ENCODE peak calls at places on chromosomes 5 and 9, in six cellular contexts. R, F, C, M, G and V are unnamed samples.

GRCh38 chr5:174325961-174326360 is 280.5 kb downstream of the NSG2 start:
- DNase-seq in R (no peak), F (no peak), C (no peak), M (no peak), G (no peak), V (no peak)

GRCh38 chr9:27338527-27338903 is 41.6 kb upstream of the EQTN start:
- DNase-seq in R (no peak), F (no peak), C (no peak), M (no peak), G (no peak), V (no peak)

GRCh38 chr9:133995012-133995896 is 3.1 kb upstream of the VAV2 start:
- DNase-seq in R (no peak), F (peak; percentile 44), C (no peak), M (no peak), G (no peak), V (no peak)

GRCh38 chr9:98873535-98874432 is 66.3 kb downstream of the GALNT12 start:
- DNase-seq in R (no peak), F (no peak), C (no peak), M (peak; percentile 76), G (peak; percentile 70), V (no peak)

GRCh38 chr9:90245661-90246060 is 397.0 kb downstream of the DIRAS2 start:
- DNase-seq in R (no peak), F (no peak), C (no peak), M (no peak), G (no peak), V (no peak)

GRCh38 chr5:122776143-122776542 is 1.3 kb downstream of the SNX2 start:
- DNase-seq in R (no peak), F (no peak), C (no peak), M (no peak), G (no peak), V (no peak)

GRCh38 chr9:77038281-77039036 is 19.0 kb downstream of the FOXB2 start:
- DNase-seq in R (no peak), F (no peak), C (no peak), M (no peak), G (no peak), V (no peak)

GRCh38 chr9:124258765-124259272 is 1.1 kb downstream of the NEK6 start:
- DNase-seq in R (no peak), F (no peak), C (no peak), M (no peak), G (no peak), V (no peak)

GRCh38 chr9:111603041-111603440 is 3.6 kb upstream of the PTGR1 start:
- DNase-seq in R (no peak), F (no peak), C (no peak), M (peak; percentile 26), G (no peak), V (no peak)

GRCh38 chr9:106878943-106879916 is 16.3 kb downstream of the ZNF462 start:
- DNase-seq in R (peak; percentile 46), F (peak; percentile 16), C (peak; percentile 65), M (peak; percentile 95), G (peak; percentile 98), V (peak; percentile 72)

GRCh38 chr9:95623614-95624013 is 106.8 kb upstream of the PTCH1 start:
- DNase-seq in R (no peak), F (no peak), C (no peak), M (no peak), G (peak; percentile 48), V (no peak)

GRCh38 chr5:157651623-157652376 is 438 bp downstream of the SOX30 start:
- DNase-seq in R (peak; percentile 71), F (peak; percentile 86), C (no peak), M (peak; percentile 83), G (peak; percentile 42), V (no peak)

GRCh38 chr5:172166030-172166429 is 22.0 kb downstream of the STK10 start:
- DNase-seq in R (no peak), F (no peak), C (no peak), M (no peak), G (no peak), V (no peak)

GRCh38 chr5:171157775-171158174 is 151.3 kb upstream of the TLX3 start:
- DNase-seq in R (no peak), F (no peak), C (no peak), M (no peak), G (no peak), V (no peak)

GRCh38 chr5:95617057-95617456 is 2.8 kb upstream of the GPR150 start:
- DNase-seq in R (no peak), F (peak; percentile 46), C (no peak), M (peak; percentile 27), G (no peak), V (no peak)

GRCh38 chr5:157324237-157324636 is 58.3 kb downstream of the CYFIP2 start:
- DNase-seq in R (no peak), F (no peak), C (no peak), M (no peak), G (no peak), V (no peak)

GRCh38 chr9:127318651-127319167 is 54.1 kb downstream of the GARNL3 start:
- DNase-seq in R (no peak), F (no peak), C (no peak), M (peak; percentile 22), G (peak; percentile 43), V (no peak)

GRCh38 chr9:134497283-134497860 is 144.2 kb upstream of the COL5A1 start:
- DNase-seq in R (no peak), F (no peak), C (no peak), M (no peak), G (no peak), V (no peak)

GRCh38 chr5:135236951-135237791 is 161.9 kb downstream of the MACROH2A1 start:
- DNase-seq in R (no peak), F (no peak), C (no peak), M (no peak), G (no peak), V (no peak)

GRCh38 chr9:21828853-21829405 is 26.5 kb downstream of the MTAP start:
- DNase-seq in R (no peak), F (no peak), C (no peak), M (no peak), G (no peak), V (no peak)

GRCh38 chr5:94359880-94360279 is 258.5 kb downstream of the KIAA0825 start:
- DNase-seq in R (no peak), F (no peak), C (no peak), M (no peak), G (no peak), V (no peak)
- H3K4me3 ChIP-seq in R (no peak overlapping the region), F (no peak overlapping the region), C (no peak overlapping the region), M (no peak overlapping the region), G (no peak overlapping the region), V (no peak overlapping the region)

GRCh38 chr5:141241496-141241895 is 3.7 kb upstream of the PCDHB15 start:
- DNase-seq in R (no peak), F (no peak), C (no peak), M (no peak), G (no peak), V (no peak)

GRCh38 chr5:141250576-141250975 is 5.4 kb downstream of the PCDHB15 start:
- DNase-seq in R (no peak), F (no peak), C (no peak), M (no peak), G (no peak), V (no peak)

DNA sequence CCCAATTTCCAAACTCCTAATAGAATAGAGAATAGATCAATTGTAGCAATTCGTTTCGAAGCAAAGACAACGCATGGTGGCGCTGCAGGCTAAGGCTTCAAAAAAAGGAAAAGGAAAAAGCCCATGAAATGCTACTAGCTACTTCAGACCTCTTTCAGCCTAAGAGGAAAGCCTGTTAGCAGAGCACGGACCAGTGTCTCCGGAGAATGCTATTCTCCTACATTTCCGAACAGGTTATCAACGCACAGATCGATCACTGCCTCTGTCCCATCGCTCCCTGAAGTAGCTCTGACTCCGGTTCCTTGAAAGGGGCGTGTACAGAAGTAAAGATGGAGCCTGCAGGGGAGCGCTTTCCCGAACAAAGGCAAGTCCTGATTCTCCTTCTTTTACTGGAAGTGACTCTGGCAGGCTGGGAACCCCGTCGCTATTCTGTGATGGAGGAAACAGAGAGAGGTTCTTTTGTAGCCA is at the start of gene PCDHB15:
- DNase-seq in R (no peak), F (no peak), C (no peak), M (peak; percentile 2), G (peak; percentile 3), V (no peak)
- TF ChIP-seq CTCF in R (no peak), F (no peak), C (no peak), M (no peak), G (no peak), V (peak; percentile 24)

DNA sequence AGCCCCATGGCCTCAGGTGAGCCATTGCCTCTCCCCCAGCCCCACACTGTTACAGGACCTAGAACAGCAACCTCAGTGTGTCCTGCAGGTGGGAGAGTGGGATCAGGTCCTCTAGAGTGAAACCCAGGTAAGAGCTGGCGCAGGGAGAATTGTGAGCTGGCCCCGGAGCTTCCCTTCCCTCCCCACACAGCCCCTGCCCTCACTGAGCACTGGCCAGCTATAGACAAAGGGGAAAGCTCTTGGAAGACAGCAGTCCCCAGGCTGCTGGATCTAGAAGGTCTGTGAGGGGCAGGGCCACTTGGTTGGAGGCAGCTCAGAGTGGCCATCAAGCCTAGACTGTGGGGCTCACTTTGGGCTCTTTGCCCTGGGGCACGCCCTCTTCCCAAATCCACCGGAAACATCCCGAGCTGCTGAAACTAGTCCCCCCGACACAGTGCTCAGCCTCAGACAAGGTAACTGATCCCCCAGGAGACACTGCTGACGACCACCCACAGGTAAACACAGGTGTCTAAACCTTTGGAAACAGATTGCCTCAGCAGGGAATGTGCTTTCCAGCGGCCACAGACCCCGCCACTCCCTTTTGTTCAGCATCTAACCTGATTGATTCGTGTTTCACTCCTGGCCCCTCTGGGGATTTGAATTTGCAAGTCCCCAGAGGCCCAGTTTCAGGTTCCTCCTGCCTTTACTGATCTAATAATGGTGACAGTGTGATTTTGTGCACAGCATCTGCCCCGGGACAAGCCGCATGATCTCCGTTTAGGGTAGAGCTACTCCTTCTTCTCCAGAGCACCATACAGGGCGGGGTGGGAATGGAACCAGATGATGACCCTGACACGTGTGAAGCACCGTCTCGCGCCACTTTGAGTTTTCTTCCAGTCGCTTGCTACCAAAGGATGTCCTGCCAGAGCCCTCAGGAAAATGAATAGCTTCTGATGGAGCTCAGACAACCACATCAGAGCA is 42.2 kb upstream of the ADAMTS2 start:
- DNase-seq in R (no peak), F (no peak), C (no peak), M (no peak), G (no peak), V (no peak)
- H3K4me3 ChIP-seq in R (no peak overlapping the region), F (no peak overlapping the region), C (no peak overlapping the region), M (no peak overlapping the region), G (no peak overlapping the region), V (no peak overlapping the region)

GRCh38 chr9:114176601-114177295 is 21.4 kb downstream of the COL27A1 start:
- DNase-seq in R (no peak), F (no peak), C (no peak), M (no peak), G (peak; percentile 28), V (no peak)

GRCh38 chr9:114178756-114179450 is 23.6 kb downstream of the COL27A1 start:
- DNase-seq in R (no peak), F (no peak), C (no peak), M (no peak), G (no peak), V (no peak)

GRCh38 chr9:114177423-114178064 is 22.2 kb downstream of the COL27A1 start:
- DNase-seq in R (no peak), F (no peak), C (no peak), M (peak; percentile 61), G (peak; percentile 79), V (no peak)

GRCh38 chr9:114179516-114179915 is 24.2 kb downstream of the COL27A1 start:
- DNase-seq in R (no peak), F (no peak), C (no peak), M (no peak), G (no peak), V (no peak)

DNA sequence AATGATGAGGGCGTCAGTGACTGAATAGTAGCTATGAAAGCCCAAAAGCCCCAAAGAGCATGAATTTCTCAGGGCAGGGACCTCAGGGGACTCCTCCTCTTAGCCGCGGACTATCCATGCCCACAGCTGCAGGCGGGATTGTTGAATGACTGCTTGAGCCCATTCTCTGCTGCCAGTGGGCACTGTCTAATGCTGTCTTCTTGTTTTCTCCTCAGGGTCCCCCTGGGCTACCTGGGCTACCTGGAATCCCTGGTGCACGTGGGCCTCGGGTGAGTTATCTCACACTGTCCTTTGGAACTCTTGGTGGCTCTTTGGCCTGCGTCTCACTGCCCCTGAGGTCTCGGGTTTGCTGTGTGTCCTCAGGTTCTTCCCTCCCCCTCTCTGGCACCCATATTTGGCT is 22.7 kb downstream of the COL27A1 start:
- DNase-seq in R (no peak), F (no peak), C (no peak), M (no peak), G (no peak), V (no peak)
- TF ChIP-seq CTCF in R (no peak), F (no peak), C (no peak), M (no peak), G (no peak), V (no peak)